ENCODE peak calls at places on chromosomes 16 and 17, in eight cellular contexts. Z, U, W, Q, F, Y, L and K are unnamed samples.
A peak's percentile ranks its signal among the peaks of the same experiment; 100 is the strongest.

GRCh38 chr16:71476457-71476856 is 12.7 kb downstream of the ZNF19 start:
- DNase-seq in F (no peak), W (no peak), Z (no peak), L (no peak), Q (no peak), U (no peak), Y (no peak), K (no peak)

GRCh38 chr16:71423016-71423415 is 18.8 kb downstream of the TLE7 start:
- DNase-seq in Z (no peak), Y (no peak), U (no peak), L (no peak), W (no peak), Q (no peak), F (no peak), K (no peak)

GRCh38 chr16:86963600-86964575 is 353.3 kb downstream of the C16orf95 start:
- DNase-seq in Y (no peak), U (no peak), W (no peak), Z (no peak), F (no peak), Q (no peak), L (no peak), K (no peak)

GRCh38 chr17:77003699-77004098 is 135.5 kb downstream of the MGAT5B start:
- DNase-seq in W (no peak), U (no peak), Q (no peak), Y (no peak), L (no peak), Z (no peak), F (no peak), K (no peak)

GRCh38 chr17:28008526-28008925 is 34.0 kb upstream of the NLK start:
- DNase-seq in Y (peak; percentile 10), U (no peak), L (no peak), F (peak; percentile 8), W (peak; percentile 46), Z (peak; percentile 38), Q (no peak), K (no peak)

GRCh38 chr17:18261659-18262058 is 1.2 kb downstream of the MIEF2 start:
- DNase-seq in Q (no peak), U (no peak), Y (no peak), F (no peak), W (no peak), Z (no peak), L (no peak), K (no peak)

GRCh38 chr17:60303406-60304099 is 88.4 kb downstream of the USP32 start:
- DNase-seq in Q (no peak), Z (no peak), U (no peak), Y (no peak), F (no peak), L (no peak), W (no peak), K (no peak)

GRCh38 chr16:56793504-56793903 is 63.6 kb downstream of the NUP93 start:
- DNase-seq in U (no peak), W (no peak), Y (no peak), Q (no peak), F (no peak), Z (no peak), L (no peak), K (no peak)

GRCh38 chr17:82105417-82105881 is 7.4 kb upstream of the FASN start:
- DNase-seq in Z (no peak), Y (no peak), L (no peak), U (no peak), Q (peak; percentile 59), W (no peak), F (no peak), K (no peak)

GRCh38 chr16:11224096-11224893 is 31.7 kb downstream of the SOCS1 start:
- DNase-seq in Y (peak; percentile 33), W (peak; percentile 71), L (peak; percentile 68), U (peak; percentile 61), Z (peak; percentile 86), Q (peak; percentile 87), F (no peak), K (peak; percentile 75)
- TF ChIP-seq POLR2A in Y (no peak), W (no peak), L (no peak), U (no peak), Z (no peak), Q (no peak), F (no peak), K (peak; percentile 48)

GRCh38 chr17:13160281-13160680 is 142.5 kb upstream of the ELAC2 start:
- DNase-seq in W (no peak), F (no peak), L (no peak), Z (no peak), U (no peak), Y (no peak), Q (no peak), K (no peak)
- TF ChIP-seq POLR2AphosphoS5 in W (no peak), F (no peak), L (no peak), Z (no peak), U (no peak), Y (no peak), Q (no peak), K (no peak)

GRCh38 chr17:78224226-78225087 is 7.0 kb upstream of the TMEM235 start:
- DNase-seq in W (no peak), F (no peak), Y (no peak), L (no peak), Z (no peak), Q (no peak), U (no peak), K (no peak)

GRCh38 chr17:78227455-78227916 is 3.9 kb upstream of the TMEM235 start:
- DNase-seq in Z (no peak), W (no peak), U (no peak), Y (no peak), Q (no peak), F (no peak), L (no peak), K (no peak)

GRCh38 chr17:78226752-78227454 is 4.5 kb upstream of the TMEM235 start:
- DNase-seq in W (no peak), Y (no peak), F (no peak), Q (no peak), Z (peak; percentile 25), L (no peak), U (no peak), K (no peak)

GRCh38 chr17:78225088-78225865 is 6.2 kb upstream of the TMEM235 start:
- DNase-seq in Q (no peak), U (no peak), F (no peak), Z (no peak), Y (no peak), W (no peak), L (no peak), K (no peak)

GRCh38 chr17:78226055-78226751 is 5.2 kb upstream of the TMEM235 start:
- DNase-seq in L (no peak), Z (no peak), F (no peak), Y (no peak), W (no peak), Q (no peak), U (no peak), K (no peak)
- TF ChIP-seq POLR2A in L (no peak), Z (no peak), F (no peak), Y (no peak), W (no peak), Q (no peak), U (no peak), K (no peak)

DNA sequence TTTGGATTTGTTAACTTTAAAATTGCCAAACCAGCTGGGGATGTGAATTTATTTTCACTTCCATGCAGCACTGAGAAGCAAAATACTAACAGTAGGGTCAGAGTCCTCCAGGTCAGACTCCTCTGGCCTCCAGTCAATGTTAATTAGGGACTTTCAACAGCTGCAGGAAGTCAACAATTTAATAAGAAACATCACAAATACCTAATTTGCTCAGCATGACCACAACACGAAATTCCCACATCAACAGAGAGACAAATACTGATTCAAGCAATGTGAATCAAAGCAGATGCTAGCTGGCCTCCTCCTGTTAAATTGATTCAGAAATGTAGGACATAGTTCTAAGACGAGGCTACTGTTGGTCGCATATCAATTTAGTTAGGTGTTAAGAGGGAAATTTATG is 111.7 kb downstream of the ABCA8 start:
- DNase-seq in L (no peak), W (no peak), U (no peak), Y (no peak), Z (no peak), F (no peak), Q (no peak), K (no peak)
- TF ChIP-seq POLR2AphosphoS5 in L (no peak), W (no peak), U (no peak), Y (no peak), Z (no peak), F (no peak), Q (no peak), K (no peak)

GRCh38 chr16:684067-684794 is at the start of gene JMJD8:
- DNase-seq in Q (peak; percentile 98), Z (peak; percentile 98), U (peak; percentile 95), L (peak; percentile 100), F (peak; percentile 89), W (peak; percentile 98), Y (peak; percentile 96), K (peak; percentile 100)
- TF ChIP-seq POLR2A in Q (no peak), Z (peak; percentile 51), U (peak; percentile 38), L (peak; percentile 88), F (peak; percentile 93), W (no peak), Y (peak; percentile 39), K (peak; percentile 97)

DNA sequence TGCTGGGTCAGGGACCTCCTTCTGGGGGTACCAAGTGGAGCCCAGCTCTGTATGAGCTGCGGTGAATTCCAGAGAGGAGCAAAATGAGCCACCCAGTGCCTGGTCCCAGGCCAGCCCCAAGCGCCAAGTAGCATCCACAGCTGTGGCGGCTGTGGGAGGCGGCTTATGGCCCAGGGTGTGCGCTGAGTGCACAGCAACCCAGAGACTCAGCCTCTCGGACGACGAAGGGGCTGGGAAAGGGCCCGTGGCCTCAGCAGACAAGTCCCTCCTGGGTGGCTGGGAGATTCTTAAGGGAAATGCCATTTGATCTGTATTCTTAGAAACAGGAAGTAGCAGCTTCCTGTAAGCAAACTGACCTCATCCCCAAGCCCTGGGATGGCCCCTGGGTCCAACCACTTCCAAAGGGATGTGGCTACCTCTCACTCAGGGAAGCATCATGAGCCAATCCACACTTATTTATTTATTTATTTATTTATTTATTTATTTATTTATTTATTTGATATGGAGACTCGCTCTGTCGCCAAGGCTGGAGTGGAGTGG is 19.8 kb upstream of the ATP2A3 start:
- DNase-seq in Z (no peak), Q (peak; percentile 53), F (no peak), U (no peak), L (no peak), Y (no peak), W (no peak), K (no peak)
- TF ChIP-seq POLR2AphosphoS5 in Z (no peak), Q (no peak), F (no peak), U (no peak), L (no peak), Y (no peak), W (no peak), K (no peak)

DNA sequence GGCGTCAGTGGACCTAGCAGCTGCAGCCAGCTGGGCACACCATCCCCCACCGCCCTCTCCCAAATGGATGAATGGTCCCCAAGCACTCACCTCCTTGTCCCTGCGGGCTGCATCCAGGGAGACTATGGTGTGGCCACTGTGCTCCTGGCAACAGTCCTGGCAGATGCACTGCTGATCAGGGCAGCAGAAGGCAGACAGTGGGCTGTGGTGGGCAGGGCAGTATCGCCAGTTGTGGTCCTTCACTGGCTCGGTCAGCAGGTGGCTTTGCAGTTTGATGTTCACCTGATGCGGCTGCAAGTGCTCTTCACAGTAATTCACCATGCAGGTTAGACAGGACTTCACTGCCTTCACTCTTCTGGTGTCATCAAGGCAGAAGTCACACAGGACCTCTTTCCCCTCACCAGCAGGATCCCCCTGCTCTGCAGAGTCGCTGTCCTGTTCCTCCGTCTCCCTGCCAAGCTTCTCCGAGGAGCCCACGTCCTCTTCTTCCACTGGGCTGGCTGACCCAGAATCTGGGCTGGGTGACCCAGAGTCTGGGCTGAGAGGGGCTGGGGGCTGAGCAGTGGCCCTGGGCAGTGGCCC is 31.6 kb upstream of the FBXW10B start:
- DNase-seq in Q (no peak), Z (peak; percentile 17), L (no peak), W (no peak), U (no peak), Y (no peak), F (no peak), K (no peak)
- TF ChIP-seq POLR2A in Q (no peak), Z (no peak), L (no peak), W (no peak), U (no peak), Y (no peak), F (no peak), K (no peak)